ENCODE peak calls at places on chromosomes 5 and 9, in four cellular contexts. One of them, this sample, is unnamed. For H3K4me1 and H3K36me3, the result is how much of the 10 kb centered on the place peaks cover.

GRCh38 chr5:43659075-43659474 is 56.1 kb downstream of the NNT start:
- DNase-seq in IMR-90: no peak
- DNase-seq in CD8-positive, alpha-beta T cell: no peak
- DNase-seq in stomach: no peak
- DNase-seq in this sample: no peak

GRCh38 chr9:76415731-76416130 is 21.5 kb upstream of the RFK start:
- DNase-seq in IMR-90: no peak
- DNase-seq in CD8-positive, alpha-beta T cell: no peak
- DNase-seq in stomach: peak
- DNase-seq in this sample: peak

GRCh38 chr9:98287383-98287782 is 31.9 kb upstream of the TBC1D2 start:
- DNase-seq in IMR-90: no peak
- DNase-seq in CD8-positive, alpha-beta T cell: no peak
- DNase-seq in stomach: no peak
- DNase-seq in this sample: no peak

GRCh38 chr9:97696025-97696822 is 916 bp downstream of the XPA start:
- DNase-seq in IMR-90: peak
- DNase-seq in CD8-positive, alpha-beta T cell: no peak
- DNase-seq in stomach: no peak
- DNase-seq in this sample: no peak

GRCh38 chr5:122252319-122252718 is 59.7 kb upstream of the SNCAIP start:
- DNase-seq in IMR-90: peak
- DNase-seq in CD8-positive, alpha-beta T cell: no peak
- DNase-seq in stomach: no peak
- DNase-seq in this sample: no peak

GRCh38 chr9:119053070-119053469 is 316.2 kb downstream of the BRINP1 start:
- DNase-seq in IMR-90: no peak
- DNase-seq in CD8-positive, alpha-beta T cell: no peak
- DNase-seq in stomach: no peak
- DNase-seq in this sample: no peak

GRCh38 chr5:39648539-39649200 is 223.9 kb upstream of the DAB2 start:
- DNase-seq in IMR-90: no peak
- DNase-seq in CD8-positive, alpha-beta T cell: no peak
- DNase-seq in stomach: no peak
- DNase-seq in this sample: peak

GRCh38 chr9:76255781-76256455 is 138.3 kb downstream of the RFK start:
- DNase-seq in IMR-90: peak
- DNase-seq in CD8-positive, alpha-beta T cell: no peak
- DNase-seq in stomach: peak
- DNase-seq in this sample: peak

GRCh38 chr5:16721151-16722102 is 104.6 kb upstream of the RETREG1 start:
- DNase-seq in IMR-90: no peak
- DNase-seq in CD8-positive, alpha-beta T cell: no peak
- DNase-seq in stomach: no peak
- DNase-seq in this sample: peak

GRCh38 chr5:102866315-102866693 is 111.2 kb downstream of the PAM start:
- DNase-seq in IMR-90: peak
- DNase-seq in CD8-positive, alpha-beta T cell: no peak
- DNase-seq in stomach: no peak
- DNase-seq in this sample: no peak

GRCh38 chr9:26746357-26747072 is 146.1 kb downstream of the CAAP1 start:
- DNase-seq in IMR-90: peak
- DNase-seq in CD8-positive, alpha-beta T cell: no peak
- DNase-seq in stomach: no peak
- DNase-seq in this sample: peak

GRCh38 chr5:160269017-160269416 is 39.7 kb downstream of the FABP6 start:
- DNase-seq in IMR-90: peak
- DNase-seq in CD8-positive, alpha-beta T cell: no peak
- DNase-seq in stomach: peak
- DNase-seq in this sample: no peak

GRCh38 chr5:147887026-147887627 is 8.6 kb downstream of the SCGB3A2 start:
- DNase-seq in IMR-90: peak
- DNase-seq in CD8-positive, alpha-beta T cell: no peak
- DNase-seq in stomach: no peak
- DNase-seq in this sample: peak

GRCh38 chr9:113687680-113688371 is 188.3 kb upstream of the ZNF618 start:
- DNase-seq in IMR-90: no peak
- DNase-seq in CD8-positive, alpha-beta T cell: no peak
- DNase-seq in stomach: no peak
- DNase-seq in this sample: peak

GRCh38 chr5:103667068-103667467 is 104.5 kb upstream of the NUDT12 start:
- DNase-seq in IMR-90: peak
- DNase-seq in CD8-positive, alpha-beta T cell: no peak
- DNase-seq in stomach: no peak
- DNase-seq in this sample: no peak

GRCh38 chr9:86695904-86696424 is 251.3 kb downstream of the GAS1 start:
- DNase-seq in IMR-90: peak
- DNase-seq in CD8-positive, alpha-beta T cell: no peak
- DNase-seq in stomach: no peak
- DNase-seq in this sample: no peak

GRCh38 chr9:85264695-85265094 is 477.1 kb downstream of the AGTPBP1 start:
- DNase-seq in IMR-90: no peak
- DNase-seq in CD8-positive, alpha-beta T cell: no peak
- DNase-seq in stomach: no peak
- DNase-seq in this sample: no peak

GRCh38 chr5:160923927-160924705 is 72.1 kb upstream of the ATP10B start:
- DNase-seq in IMR-90: no peak
- DNase-seq in CD8-positive, alpha-beta T cell: no peak
- DNase-seq in stomach: peak
- DNase-seq in this sample: peak

GRCh38 chr5:11047051-11047450 is 286.0 kb upstream of the DAP start:
- DNase-seq in IMR-90: no peak
- DNase-seq in CD8-positive, alpha-beta T cell: no peak
- DNase-seq in stomach: no peak
- DNase-seq in this sample: no peak

GRCh38 chr5:177385720-177386119 is 1.5 kb downstream of the SLC34A1 start:
- DNase-seq in IMR-90: no peak
- DNase-seq in CD8-positive, alpha-beta T cell: no peak
- DNase-seq in stomach: no peak
- DNase-seq in this sample: no peak

GRCh38 chr5:14268236-14268701 is 125.1 kb downstream of the TRIO start:
- DNase-seq in IMR-90: peak
- DNase-seq in CD8-positive, alpha-beta T cell: no peak
- DNase-seq in stomach: no peak
- DNase-seq in this sample: no peak

GRCh38 chr9:128902351-128903078 is 18.3 kb upstream of the PHYHD1 start:
- DNase-seq in IMR-90: no peak
- DNase-seq in CD8-positive, alpha-beta T cell: peak
- DNase-seq in stomach: peak
- DNase-seq in this sample: peak

GRCh38 chr9:128908372-128908771 is 12.4 kb upstream of the PHYHD1 start:
- DNase-seq in IMR-90: no peak
- DNase-seq in CD8-positive, alpha-beta T cell: no peak
- DNase-seq in stomach: no peak
- DNase-seq in this sample: no peak

GRCh38 chr9:128903079-128903461 is 17.7 kb upstream of the PHYHD1 start:
- DNase-seq in IMR-90: no peak
- DNase-seq in CD8-positive, alpha-beta T cell: no peak
- DNase-seq in stomach: no peak
- DNase-seq in this sample: no peak

GRCh38 chr9:128903871-128904371 is 16.9 kb upstream of the PHYHD1 start:
- DNase-seq in IMR-90: peak
- DNase-seq in CD8-positive, alpha-beta T cell: no peak
- DNase-seq in stomach: no peak
- DNase-seq in this sample: no peak

DNA sequence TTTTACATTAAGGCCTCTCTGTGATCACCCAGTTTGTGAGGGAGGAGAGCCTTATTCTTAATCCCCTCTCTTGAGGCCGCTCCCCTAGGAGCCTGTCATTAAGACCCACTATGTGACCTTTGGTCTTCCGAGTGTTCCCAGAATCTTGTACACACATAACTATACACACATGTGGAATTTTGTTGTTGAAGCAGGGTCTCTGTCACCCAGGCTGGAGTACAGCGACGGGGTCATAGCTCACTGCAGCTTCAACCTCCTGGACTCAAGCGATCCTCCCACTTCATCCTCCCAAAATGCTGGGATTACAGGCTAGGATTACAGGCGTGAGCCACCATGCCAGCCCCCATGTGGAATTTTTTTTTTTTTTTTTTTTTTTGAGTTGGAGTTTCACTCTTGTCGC is 14.8 kb upstream of the PHYHD1 start:
- DNase-seq in IMR-90: no peak
- DNase-seq in CD8-positive, alpha-beta T cell: no peak
- DNase-seq in stomach: no peak
- DNase-seq in this sample: no peak
- H3K4me1 ChIP-seq in IMR-90: under half
- H3K4me1 ChIP-seq in CD8-positive, alpha-beta T cell: half or more
- H3K4me1 ChIP-seq in stomach: under half
- H3K4me1 ChIP-seq in this sample: under half

DNA sequence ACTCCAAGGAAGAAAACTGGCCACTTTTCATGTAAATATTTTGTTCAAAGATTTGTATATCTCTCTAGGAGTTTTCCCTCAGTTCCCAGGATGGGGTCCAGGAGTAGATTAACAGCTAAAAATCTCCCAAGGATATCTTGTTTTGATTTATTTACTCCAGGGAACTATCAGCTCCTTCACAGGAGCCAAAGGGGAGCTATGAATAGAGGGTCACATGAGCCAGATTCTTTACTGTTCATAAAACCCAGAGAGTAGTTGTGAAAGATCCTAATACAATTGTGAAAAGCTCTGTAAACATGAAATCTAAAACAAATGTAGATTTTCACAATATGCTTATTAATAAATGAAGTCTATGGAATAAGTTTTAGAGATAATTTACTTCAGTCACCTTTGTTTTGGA is 16.9 kb downstream of the DIMT1 start:
- DNase-seq in IMR-90: peak
- DNase-seq in CD8-positive, alpha-beta T cell: no peak
- DNase-seq in stomach: no peak
- DNase-seq in this sample: no peak
- H3K36me3 ChIP-seq in IMR-90: under half
- H3K36me3 ChIP-seq in CD8-positive, alpha-beta T cell: half or more
- H3K36me3 ChIP-seq in stomach: half or more
- H3K36me3 ChIP-seq in this sample: under half

GRCh38 chr9:121198512-121199042 is 3.1 kb downstream of the RAB14 start:
- DNase-seq in IMR-90: no peak
- DNase-seq in CD8-positive, alpha-beta T cell: no peak
- DNase-seq in stomach: no peak
- DNase-seq in this sample: no peak

GRCh38 chr9:121197135-121197534 is 4.5 kb downstream of the RAB14 start:
- DNase-seq in IMR-90: no peak
- DNase-seq in CD8-positive, alpha-beta T cell: no peak
- DNase-seq in stomach: no peak
- DNase-seq in this sample: no peak

GRCh38 chr9:121192959-121193645 is 8.6 kb downstream of the RAB14 start:
- DNase-seq in IMR-90: peak
- DNase-seq in CD8-positive, alpha-beta T cell: no peak
- DNase-seq in stomach: no peak
- DNase-seq in this sample: no peak

GRCh38 chr9:121194730-121195129 is 6.9 kb downstream of the RAB14 start:
- DNase-seq in IMR-90: no peak
- DNase-seq in CD8-positive, alpha-beta T cell: no peak
- DNase-seq in stomach: no peak
- DNase-seq in this sample: no peak

DNA sequence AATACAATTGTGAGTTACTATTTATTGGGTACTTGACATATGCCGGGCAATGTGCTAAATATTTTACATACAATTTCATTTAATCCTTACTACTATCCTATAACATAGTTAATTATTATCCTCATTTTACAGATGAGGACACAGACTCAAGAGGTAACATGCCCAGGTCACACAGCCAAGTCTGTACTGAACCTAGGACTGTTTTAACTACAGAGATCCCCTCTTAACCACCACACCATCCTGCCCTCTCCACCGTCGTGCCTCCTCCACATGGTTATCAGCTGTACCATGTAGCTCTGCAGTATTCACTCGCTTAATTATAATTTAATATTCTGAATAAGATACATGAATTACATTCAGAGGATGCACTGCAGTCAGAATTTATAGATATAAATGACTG is 5.3 kb downstream of the RAB14 start:
- DNase-seq in IMR-90: no peak
- DNase-seq in CD8-positive, alpha-beta T cell: no peak
- DNase-seq in stomach: no peak
- DNase-seq in this sample: peak
- H3K4me1 ChIP-seq in IMR-90: under half
- H3K4me1 ChIP-seq in CD8-positive, alpha-beta T cell: half or more
- H3K4me1 ChIP-seq in stomach: half or more
- H3K4me1 ChIP-seq in this sample: under half

GRCh38 chr9:124399999-124400940 is 15.0 kb downstream of the PSMB7 start:
- DNase-seq in IMR-90: peak
- DNase-seq in CD8-positive, alpha-beta T cell: no peak
- DNase-seq in stomach: no peak
- DNase-seq in this sample: no peak
- H3K36me3 ChIP-seq in IMR-90: under half
- H3K36me3 ChIP-seq in CD8-positive, alpha-beta T cell: under half
- H3K36me3 ChIP-seq in stomach: half or more
- H3K36me3 ChIP-seq in this sample: under half

This sample was measured in small intestine.